ENCODE peak calls at places on chromosome 5, in four cellular contexts. C is left ventricle myocardium inferior; E is CD8-positive, alpha-beta T cell; S is fibroblast of pulmonary artery. H is an unnamed sample.
A peak's percentile ranks its signal among the peaks of the same experiment; 100 is the strongest.

GRCh38 chr5:132466453-132467291 is 23.9 kb downstream of the IRF1 start:
- DNase-seq in C (peak; percentile 46), E (peak; percentile 80), S (peak; percentile 42), H (no peak)

GRCh38 chr5:179254638-179255271 is 90.5 kb downstream of the ADAMTS2 start:
- DNase-seq in C (no peak), E (no peak), S (no peak), H (no peak)

GRCh38 chr5:174311531-174312269 is 266.2 kb downstream of the NSG2 start:
- DNase-seq in C (peak; percentile 67), E (peak; percentile 38), S (peak; percentile 66), H (peak; percentile 75)

GRCh38 chr5:181035991-181036815 is 3.9 kb upstream of the BTNL9 start:
- DNase-seq in C (no peak), E (no peak), S (no peak), H (no peak)

GRCh38 chr5:77923666-77924065 is 147.5 kb upstream of the TBCA start:
- DNase-seq in C (no peak), E (no peak), S (no peak), H (no peak)

GRCh38 chr5:17089690-17090089 is 127.7 kb upstream of the BASP1 start:
- DNase-seq in C (no peak), E (no peak), S (no peak), H (no peak)

GRCh38 chr5:14063117-14063516 is 80.0 kb upstream of the TRIO start:
- DNase-seq in C (no peak), E (no peak), S (no peak), H (no peak)

GRCh38 chr5:175823731-175824525 is 47.5 kb upstream of the CPLX2 start:
- DNase-seq in C (no peak), E (no peak), S (no peak), H (peak; percentile 85)

GRCh38 chr5:154729613-154730012 is 25.6 kb upstream of the LARP1 start:
- DNase-seq in C (no peak), E (no peak), S (peak; percentile 16), H (no peak)

GRCh38 chr5:138273834-138274188 is 610 bp downstream of the GFRA3 start:
- DNase-seq in C (no peak), E (no peak), S (no peak), H (no peak)

GRCh38 chr5:137218896-137219295 is 280.2 kb downstream of the SPOCK1 start:
- DNase-seq in C (no peak), E (no peak), S (peak; percentile 8), H (no peak)

GRCh38 chr5:66967102-66967501 is 229.5 kb downstream of the CD180 start:
- DNase-seq in C (no peak), E (no peak), S (peak; percentile 86), H (no peak)

GRCh38 chr5:64040496-64040895 is 78.3 kb upstream of the HTR1A start:
- DNase-seq in C (no peak), E (no peak), S (no peak), H (no peak)
- TF ChIP-seq CTCF in C (no peak), E (no peak), S (no peak), H (no peak)

GRCh38 chr5:126002222-126002897 is 420.8 kb upstream of the GRAMD2B start:
- DNase-seq in C (peak; percentile 65), E (no peak), S (peak; percentile 97), H (peak; percentile 42)

GRCh38 chr5:126007841-126008240 is 415.4 kb upstream of the GRAMD2B start:
- DNase-seq in C (no peak), E (no peak), S (peak; percentile 20), H (no peak)

GRCh38 chr5:126003309-126003708 is 419.9 kb upstream of the GRAMD2B start:
- DNase-seq in C (peak; percentile 50), E (no peak), S (peak; percentile 92), H (no peak)

GRCh38 chr5:126000533-126000932 is 422.7 kb upstream of the GRAMD2B start:
- DNase-seq in C (no peak), E (no peak), S (no peak), H (no peak)

GRCh38 chr5:126004636-126005035 is 418.6 kb upstream of the GRAMD2B start:
- DNase-seq in C (no peak), E (no peak), S (peak; percentile 4), H (peak; percentile 60)
- H3K4me3 ChIP-seq in C (no peak overlapping the region), E (no peak overlapping the region), S (no peak overlapping the region), H (no peak overlapping the region)

GRCh38 chr5:144331361-144331760 is 160.7 kb downstream of the KCTD16 start:
- DNase-seq in C (no peak), E (no peak), S (no peak), H (no peak)

GRCh38 chr5:144335561-144335960 is 164.9 kb downstream of the KCTD16 start:
- DNase-seq in C (no peak), E (no peak), S (no peak), H (no peak)

GRCh38 chr5:144333336-144333920 is 162.8 kb downstream of the KCTD16 start:
- DNase-seq in C (no peak), E (no peak), S (no peak), H (no peak)

GRCh38 chr5:144328980-144329379 is 158.3 kb downstream of the KCTD16 start:
- DNase-seq in C (no peak), E (no peak), S (no peak), H (no peak)

DNA sequence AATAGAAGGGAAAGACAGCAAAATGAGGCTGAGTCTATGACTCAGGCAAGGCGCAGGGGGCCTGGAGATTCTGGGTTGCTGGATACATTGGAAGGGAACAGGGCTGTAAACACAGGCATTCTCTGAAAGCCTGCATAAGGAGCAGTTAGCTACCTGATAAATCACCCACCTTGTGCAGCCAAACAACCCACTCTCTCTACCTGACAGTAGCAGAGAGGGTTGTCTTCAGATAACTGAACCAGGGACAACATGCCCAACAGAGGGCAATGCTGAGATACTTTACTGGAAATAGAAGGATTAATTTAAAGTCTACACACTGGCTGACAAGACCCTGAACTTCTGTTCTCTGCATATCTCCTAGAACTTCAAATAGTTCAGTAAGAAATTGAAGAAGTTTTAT is 161.6 kb downstream of the KCTD16 start:
- DNase-seq in C (no peak), E (no peak), S (no peak), H (peak; percentile 47)
- TF ChIP-seq CTCF in C (no peak), E (no peak), S (peak; percentile 14), H (peak; percentile 33)

DNA sequence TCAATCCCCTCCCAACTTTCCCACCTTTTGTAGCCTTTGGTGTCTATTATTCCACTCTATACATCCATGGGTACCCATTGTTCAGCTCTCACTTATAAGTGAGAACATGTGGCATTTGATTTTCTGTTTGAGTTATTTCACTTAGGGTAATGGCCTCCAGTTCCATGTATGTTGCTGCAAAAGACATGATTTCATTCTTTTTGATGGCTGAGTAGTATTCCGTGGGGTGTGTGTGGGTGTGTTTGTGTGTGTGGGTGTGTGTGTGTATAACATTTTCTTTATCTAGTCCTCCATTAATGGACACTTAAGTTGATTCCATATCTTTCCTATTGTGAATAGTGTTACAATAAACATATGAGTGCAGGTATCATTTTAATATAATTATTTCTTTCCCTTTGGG is 157.5 kb upstream of the FSTL4 start:
- DNase-seq in C (no peak), E (no peak), S (no peak), H (no peak)
- H3K4me3 ChIP-seq in C (no peak overlapping the region), E (no peak overlapping the region), S (no peak overlapping the region), H (no peak overlapping the region)

GRCh38 chr5:141369994-141370848 is at the start of gene PCDHGB3:
- DNase-seq in C (peak; percentile 56), E (peak; percentile 44), S (peak; percentile 77), H (no peak)
- TF ChIP-seq CTCF in C (peak; percentile 64), E (no peak), S (peak; percentile 55), H (no peak)

DNA sequence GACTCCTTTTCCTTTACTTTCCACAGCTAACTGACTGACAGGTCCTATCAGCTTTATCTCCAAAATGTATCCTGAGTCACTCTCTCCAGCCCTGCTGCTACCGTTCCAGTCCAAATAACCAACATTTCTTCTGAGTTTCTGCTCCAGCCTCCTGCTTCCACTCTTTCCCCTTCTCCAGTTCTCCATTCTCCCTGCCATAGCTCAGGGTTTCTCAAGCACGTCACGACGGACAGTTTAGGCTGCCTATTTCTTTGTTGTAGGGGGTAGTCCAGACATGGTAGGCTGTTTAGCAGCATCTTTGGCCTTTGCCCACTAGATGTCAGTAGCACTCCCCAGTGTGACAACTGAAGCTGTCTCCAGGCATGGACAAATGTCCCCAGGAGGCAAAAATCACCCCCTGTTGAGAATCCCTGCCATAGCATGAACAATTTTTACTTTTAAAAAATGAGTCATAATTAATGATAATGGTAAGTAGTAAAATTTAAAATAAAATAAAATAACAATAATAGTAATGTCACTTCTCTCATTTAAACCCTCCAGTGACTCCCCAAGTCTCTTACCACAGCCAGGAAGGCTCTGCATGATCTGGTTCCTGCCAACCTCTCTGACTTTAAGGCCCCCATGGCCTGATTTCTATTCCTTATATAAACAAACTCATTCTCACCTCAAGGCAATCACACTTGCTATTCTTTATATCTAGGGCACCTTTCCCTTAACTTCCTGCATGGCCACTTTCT is 105.4 kb upstream of the FER start:
- DNase-seq in C (no peak), E (peak; percentile 44), S (peak; percentile 85), H (peak; percentile 82)
- H3K4me3 ChIP-seq in C (peak overlapping the region; percentile 30), E (no peak overlapping the region), S (no peak overlapping the region), H (no peak overlapping the region)